ENCODE peak calls at places on chromosome 6, in six cellular contexts. X is stimulated activated CD4-positive, alpha-beta T cell treated with anti-CD3 and anti-CD28 coated beads, Interleukin-1b, Interleukin-23, amount 100 ng/mL, for 4 hours; U is stomach; S is AG09319; W is activated CD8-positive, alpha-beta memory T cell treated with anti-CD3 and anti-CD28 coated beads, Interleukin-2, amount 50 U/mL, for 4 hours; B is A172. E is an unnamed sample.

GRCh38 chr6:50819906-50820589 is 1.4 kb downstream of the TFAP2B start:
- DNase-seq in X (no peak), U (no peak), S (no peak), W (no peak), B (no peak), E (no peak)

GRCh38 chr6:140321891-140322290 is 947.4 kb upstream of the CITED2 start:
- DNase-seq in X (no peak), U (no peak), S (no peak), W (no peak), B (no peak), E (no peak)

GRCh38 chr6:55405474-55406220 is 78.4 kb downstream of the GFRAL start:
- DNase-seq in X (no peak), U (no peak), S (no peak), W (no peak), B (no peak), E (no peak)

GRCh38 chr6:43801489-43802181 is 31.6 kb downstream of the VEGFA start:
- DNase-seq in X (no peak), U (peak), S (no peak), W (no peak), B (no peak), E (no peak)

GRCh38 chr6:111461860-111462259 is 21.2 kb downstream of the REV3L start:
- DNase-seq in X (no peak), U (no peak), S (no peak), W (no peak), B (no peak), E (no peak)

GRCh38 chr6:52245425-52245824 is 1.1 kb upstream of the IL17F start:
- DNase-seq in X (no peak), U (no peak), S (no peak), W (no peak), B (no peak), E (no peak)

GRCh38 chr6:26553264-26553738 is 15.1 kb downstream of the HMGN4 start:
- DNase-seq in X (peak), U (peak), S (no peak), W (peak), B (peak), E (no peak)

GRCh38 chr6:120384671-120385070 is 949.6 kb downstream of the TBC1D32 start:
- DNase-seq in X (no peak), U (no peak), S (no peak), W (no peak), B (peak), E (no peak)

GRCh38 chr6:31765910-31766794 is 3.7 kb downstream of the SAPCD1 start:
- DNase-seq in X (no peak), U (no peak), S (no peak), W (no peak), B (no peak), E (no peak)

GRCh38 chr6:154507209-154507898 is 3.1 kb downstream of the CNKSR3 start:
- DNase-seq in X (no peak), U (no peak), S (no peak), W (no peak), B (no peak), E (no peak)

GRCh38 chr6:157974341-157974894 is 7.2 kb upstream of the SYNJ2 start:
- DNase-seq in X (no peak), U (no peak), S (no peak), W (no peak), B (peak), E (no peak)

E was measured in brain pericyte.